ENCODE peak calls at places on chromosomes 16 and 17, in four cellular contexts. One of them, this sample, is unnamed.

GRCh38 chr17:39674179-39674578 is 5.9 kb downstream of the PNMT start:
- DNase-seq in mucosa of gallbladder: no peak
- DNase-seq in GM12865: no peak
- DNase-seq in nucleus accumbens: no peak
- DNase-seq in this sample: no peak

GRCh38 chr17:46810837-46811236 is 7.7 kb downstream of the WNT3 start:
- DNase-seq in mucosa of gallbladder: no peak
- DNase-seq in GM12865: no peak
- DNase-seq in nucleus accumbens: no peak
- DNase-seq in this sample: no peak

GRCh38 chr16:67801889-67802288 is 4.5 kb downstream of the RANBP10 start:
- DNase-seq in mucosa of gallbladder: no peak
- DNase-seq in GM12865: peak; percentile 74
- DNase-seq in nucleus accumbens: no peak
- DNase-seq in this sample: no peak

GRCh38 chr17:82356028-82356427 is 3.0 kb upstream of the TEX19 start:
- DNase-seq in mucosa of gallbladder: peak; percentile 37
- DNase-seq in GM12865: no peak
- DNase-seq in nucleus accumbens: no peak
- DNase-seq in this sample: no peak

GRCh38 chr17:7367083-7367482 is 12.1 kb downstream of the TMEM95 start:
- DNase-seq in mucosa of gallbladder: no peak
- DNase-seq in GM12865: no peak
- DNase-seq in nucleus accumbens: no peak
- DNase-seq in this sample: no peak

GRCh38 chr17:3043737-3044365 is 19.6 kb downstream of the OR1D5 start:
- DNase-seq in mucosa of gallbladder: no peak
- DNase-seq in GM12865: peak; percentile 31
- DNase-seq in nucleus accumbens: no peak
- DNase-seq in this sample: no peak

GRCh38 chr16:31453255-31454204 is 5.8 kb upstream of the ARMC5 start:
- DNase-seq in mucosa of gallbladder: no peak
- DNase-seq in GM12865: no peak
- DNase-seq in nucleus accumbens: no peak
- DNase-seq in this sample: no peak

GRCh38 chr16:72092832-72093447 is 480 bp downstream of the TXNL4B start:
- DNase-seq in mucosa of gallbladder: no peak
- DNase-seq in GM12865: peak; percentile 33
- DNase-seq in nucleus accumbens: no peak
- DNase-seq in this sample: no peak

GRCh38 chr16:47905771-47906170 is 250.0 kb downstream of the ABCC12 start:
- DNase-seq in mucosa of gallbladder: no peak
- DNase-seq in GM12865: no peak
- DNase-seq in nucleus accumbens: no peak
- DNase-seq in this sample: no peak

GRCh38 chr17:18920911-18921441 is 31.0 kb upstream of the SLC5A10 start:
- DNase-seq in mucosa of gallbladder: no peak
- DNase-seq in GM12865: peak; percentile 83
- DNase-seq in nucleus accumbens: no peak
- DNase-seq in this sample: no peak

This sample was measured in head of caudate nucleus.